ENCODE peak calls at places on chromosomes 6 and 20, in eight cellular contexts. C is pancreas; D is NCI-H2171; P is G401; G is dorsolateral prefrontal cortex; Q is right atrium auricular region; B is cardiac muscle cell; J is activated CD4-positive, alpha-beta T cell treated with anti-CD3 and anti-CD28 coated beads, Interleukin-2, amount 50 U/mL, for 4 hours. X is an unnamed sample.

GRCh38 chr20:57327820-57328219 is 1.8 kb upstream of the SPO11 start:
- DNase-seq in C (no peak), D (no peak), P (no peak), G (no peak), Q (no peak), B (no peak), J (no peak), X (no peak)

GRCh38 chr6:113172531-113172966 is 684.6 kb upstream of the MARCKS start:
- DNase-seq in C (peak; percentile 55), D (peak; percentile 82), P (peak; percentile 80), G (peak; percentile 88), Q (peak; percentile 62), B (peak; percentile 58), J (no peak), X (no peak)

GRCh38 chr6:67812125-67812524 is 823.0 kb upstream of the ADGRB3 start:
- DNase-seq in C (no peak), D (no peak), P (no peak), G (no peak), Q (no peak), B (no peak), J (no peak), X (no peak)

GRCh38 chr20:48703107-48703506 is 124.7 kb downstream of the PREX1 start:
- DNase-seq in C (peak; percentile 48), D (peak; percentile 81), P (no peak), G (peak; percentile 42), Q (no peak), B (no peak), J (no peak), X (no peak)

GRCh38 chr6:47149070-47149469 is 106.9 kb upstream of the ADGRF1 start:
- DNase-seq in C (no peak), D (no peak), P (no peak), G (no peak), Q (no peak), B (no peak), J (no peak), X (no peak)

GRCh38 chr6:155455766-155456165 is at the start of gene NOX3:
- DNase-seq in C (no peak), D (no peak), P (no peak), G (no peak), Q (no peak), B (no peak), J (no peak), X (no peak)

GRCh38 chr6:122043421-122043820 is 356.0 kb upstream of the HSF2 start:
- DNase-seq in C (no peak), D (no peak), P (no peak), G (no peak), Q (no peak), B (no peak), J (no peak), X (no peak)

GRCh38 chr20:22890605-22891300 is 144.4 kb upstream of the SSTR4 start:
- DNase-seq in C (no peak), D (no peak), P (peak; percentile 91), G (no peak), Q (no peak), B (no peak), J (no peak), X (no peak)

GRCh38 chr6:17632929-17633328 is 32.8 kb downstream of the FAM8A1 start:
- DNase-seq in C (no peak), D (no peak), P (no peak), G (no peak), Q (no peak), B (no peak), J (no peak), X (no peak)

GRCh38 chr6:32973144-32973854 is 4.9 kb downstream of the BRD2 start:
- DNase-seq in C (peak; percentile 54), D (no peak), P (peak; percentile 57), G (no peak), Q (no peak), B (no peak), J (no peak), X (no peak)

GRCh38 chr6:79077680-79078056 is 386 bp downstream of the PHIP start:
- DNase-seq in C (no peak), D (peak; percentile 50), P (no peak), G (no peak), Q (no peak), B (no peak), J (no peak), X (peak; percentile 6)

GRCh38 chr20:51463560-51463959 is 79.0 kb downstream of the NFATC2 start:
- DNase-seq in C (no peak), D (no peak), P (no peak), G (no peak), Q (no peak), B (no peak), J (no peak), X (no peak)